ENCODE peak calls at places on chromosomes 11 and 22, in nine cellular contexts. X is aorta; I is neuronal stem cell; S is T-helper 2 cell; Z is activated CD4-positive, alpha-beta T cell treated with anti-CD3 and anti-CD28 coated beads, Interleukin-2, amount 50 U/mL, for 1 hour; B is foreskin fibroblast; V is M059J; H is DMS153; U is Ammon's horn. T is an unnamed sample.

GRCh38 chr11:12581923-12582322 is 92.3 kb upstream of the TEAD1 start:
- DNase-seq in X (no peak), I (no peak), S (no peak), Z (no peak), B (peak; percentile 84), V (peak; percentile 97), H (peak; percentile 9), U (no peak), T (peak; percentile 45)

GRCh38 chr22:49667236-49667635 is 160.4 kb downstream of the BRD1 start:
- DNase-seq in X (peak; percentile 48), I (no peak), S (no peak), Z (no peak), B (no peak), V (no peak), H (no peak), U (no peak), T (no peak)

GRCh38 chr22:37328017-37328416 is 45.7 kb downstream of the CYTH4 start:
- DNase-seq in X (no peak), I (no peak), S (no peak), Z (no peak), B (peak; percentile 90), V (peak; percentile 93), H (no peak), U (no peak), T (peak; percentile 46)

GRCh38 chr22:36243996-36244395 is 4.7 kb upstream of the APOL2 start:
- DNase-seq in X (peak; percentile 48), I (no peak), S (no peak), Z (no peak), B (no peak), V (no peak), H (no peak), U (no peak), T (no peak)

GRCh38 chr11:10758959-10759358 is 7.9 kb downstream of the CTR9 start:
- DNase-seq in X (no peak), I (no peak), S (no peak), Z (no peak), B (peak; percentile 25), V (no peak), H (no peak), U (no peak), T (no peak)

GRCh38 chr11:110297726-110298297 is 1.4 kb upstream of the RDX start:
- DNase-seq in X (no peak), I (no peak), S (no peak), Z (no peak), B (no peak), V (peak; percentile 34), H (no peak), U (no peak), T (no peak)

GRCh38 chr22:20324139-20324516 is 4.3 kb upstream of the DGCR6L start:
- DNase-seq in X (no peak), I (no peak), S (peak; percentile 15), Z (peak; percentile 25), B (no peak), V (no peak), H (no peak), U (no peak), T (no peak)

GRCh38 chr11:64914123-64914522 is 2.9 kb downstream of the ATG2A start:
- DNase-seq in X (no peak), I (no peak), S (no peak), Z (no peak), B (no peak), V (no peak), H (no peak), U (no peak), T (no peak)

GRCh38 chr11:10303558-10304363 is 1.1 kb upstream of the ADM start:
- DNase-seq in X (peak; percentile 64), I (no peak), S (no peak), Z (no peak), B (peak; percentile 86), V (peak; percentile 92), H (peak; percentile 28), U (no peak), T (peak; percentile 69)

GRCh38 chr11:33410086-33410765 is 153.0 kb downstream of the HIPK3 start:
- DNase-seq in X (no peak), I (no peak), S (no peak), Z (no peak), B (no peak), V (no peak), H (no peak), U (no peak), T (no peak)

GRCh38 chr11:86746509-86746908 is 53.8 kb upstream of the PRSS23 start:
- DNase-seq in X (no peak), I (no peak), S (no peak), Z (no peak), B (no peak), V (peak; percentile 49), H (no peak), U (no peak), T (no peak)

GRCh38 chr11:45654242-45654641 is 11.2 kb downstream of the CHST1 start:
- DNase-seq in X (peak; percentile 36), I (no peak), S (no peak), Z (no peak), B (no peak), V (no peak), H (no peak), U (peak; percentile 69), T (no peak)

GRCh38 chr11:3753110-3753509 is 44.2 kb downstream of the NUP98 start:
- DNase-seq in X (no peak), I (no peak), S (no peak), Z (no peak), B (no peak), V (no peak), H (no peak), U (no peak), T (no peak)

GRCh38 chr11:112837162-112837826 is 123.9 kb upstream of the NCAM1 start:
- DNase-seq in X (no peak), I (no peak), S (no peak), Z (no peak), B (peak; percentile 11), V (peak; percentile 3), H (peak; percentile 48), U (peak; percentile 83), T (no peak)

GRCh38 chr11:35765211-35765610 is 102.6 kb downstream of the TRIM44 start:
- DNase-seq in X (no peak), I (no peak), S (no peak), Z (no peak), B (no peak), V (peak; percentile 11), H (no peak), U (no peak), T (no peak)

GRCh38 chr11:47923667-47924066 is 56.7 kb upstream of the PTPRJ start:
- DNase-seq in X (no peak), I (no peak), S (no peak), Z (no peak), B (peak; percentile 66), V (peak; percentile 71), H (no peak), U (no peak), T (peak; percentile 37)

GRCh38 chr11:61541568-61541967 is 33.0 kb downstream of the LRRC10B start:
- DNase-seq in X (no peak), I (peak; percentile 26), S (no peak), Z (no peak), B (peak; percentile 90), V (peak; percentile 72), H (peak; percentile 55), U (no peak), T (peak; percentile 19)

GRCh38 chr11:9266926-9267325 is 1.8 kb upstream of the DENND5A start:
- DNase-seq in X (no peak), I (no peak), S (no peak), Z (no peak), B (no peak), V (no peak), H (no peak), U (no peak), T (no peak)

GRCh38 chr11:15843309-15843857 is 513.0 kb downstream of the SOX6 start:
- DNase-seq in X (no peak), I (peak; percentile 43), S (no peak), Z (no peak), B (no peak), V (peak; percentile 6), H (peak; percentile 90), U (peak; percentile 78), T (no peak)

GRCh38 chr22:35400335-35400680 is 368 bp downstream of the MCM5 start:
- DNase-seq in X (no peak), I (no peak), S (no peak), Z (peak; percentile 11), B (no peak), V (no peak), H (no peak), U (no peak), T (no peak)

GRCh38 chr22:24947881-24948280 is 1.4 kb upstream of the LHFPL7 start:
- DNase-seq in X (no peak), I (no peak), S (no peak), Z (no peak), B (no peak), V (no peak), H (peak; percentile 39), U (no peak), T (no peak)

GRCh38 chr11:106625566-106625965 is 392.7 kb downstream of the GUCY1A2 start:
- DNase-seq in X (no peak), I (no peak), S (no peak), Z (no peak), B (peak; percentile 51), V (no peak), H (no peak), U (no peak), T (no peak)

GRCh38 chr11:64809781-64810241 is 540 bp downstream of the MEN1 start:
- DNase-seq in X (no peak), I (no peak), S (no peak), Z (no peak), B (peak; percentile 43), V (no peak), H (no peak), U (no peak), T (no peak)

GRCh38 chr11:108498046-108498815 is at the start of gene POGLUT3:
- DNase-seq in X (peak; percentile 74), I (peak; percentile 55), S (peak; percentile 26), Z (peak; percentile 36), B (peak; percentile 74), V (peak; percentile 67), H (peak; percentile 33), U (peak; percentile 34), T (peak; percentile 20)

GRCh38 chr11:5343474-5344335 is at the start of gene OR51B5:
- DNase-seq in X (no peak), I (no peak), S (no peak), Z (no peak), B (no peak), V (no peak), H (no peak), U (no peak), T (no peak)

GRCh38 chr11:64763804-64764611 is 4.2 kb upstream of the PYGM start:
- DNase-seq in X (no peak), I (no peak), S (peak; percentile 80), Z (peak; percentile 47), B (no peak), V (peak; percentile 22), H (no peak), U (no peak), T (no peak)

GRCh38 chr11:36191941-36192340 is 97.3 kb downstream of the COMMD9 start:
- DNase-seq in X (no peak), I (no peak), S (no peak), Z (no peak), B (no peak), V (no peak), H (no peak), U (no peak), T (no peak)

GRCh38 chr11:122642472-122642922 is 13.0 kb upstream of the UBASH3B start:
- DNase-seq in X (no peak), I (no peak), S (no peak), Z (no peak), B (peak; percentile 91), V (peak; percentile 93), H (no peak), U (no peak), T (peak; percentile 49)

GRCh38 chr11:35166369-35167360 is 27.7 kb downstream of the CD44 start:
- DNase-seq in X (peak; percentile 76), I (no peak), S (no peak), Z (no peak), B (peak; percentile 98), V (peak; percentile 100), H (no peak), U (peak; percentile 80), T (peak; percentile 95)

GRCh38 chr11:86194998-86195397 is 49.6 kb upstream of the EED start:
- DNase-seq in X (no peak), I (no peak), S (no peak), Z (no peak), B (no peak), V (no peak), H (no peak), U (no peak), T (no peak)

GRCh38 chr11:76768091-76769047 is 14.8 kb upstream of the TSKU start:
- DNase-seq in X (peak; percentile 84), I (no peak), S (peak; percentile 5), Z (peak; percentile 10), B (peak; percentile 38), V (peak; percentile 54), H (no peak), U (peak; percentile 72), T (no peak)

T was measured in GM04504.